ENCODE peak calls at places on chromosomes 1 and 21, in four cellular contexts. One of them, this sample, is unnamed.

GRCh38 chr1:227191607-227192006 is 126.7 kb downstream of the CDC42BPA start:
- DNase-seq in GM12865: peak
- DNase-seq in astrocyte of the cerebellum: no peak
- DNase-seq in LoVo: no peak
- DNase-seq in this sample: no peak

GRCh38 chr1:169072945-169073725 is 33.4 kb upstream of the ATP1B1 start:
- DNase-seq in GM12865: no peak
- DNase-seq in LoVo: no peak
- DNase-seq in astrocyte of the cerebellum: no peak
- DNase-seq in this sample: no peak

GRCh38 chr1:22689505-22689904 is 21.1 kb upstream of the EPHB2 start:
- DNase-seq in astrocyte of the cerebellum: peak
- DNase-seq in LoVo: peak
- DNase-seq in GM12865: no peak
- DNase-seq in this sample: no peak

GRCh38 chr1:78691995-78692747 is 42.5 kb downstream of the IFI44 start:
- DNase-seq in astrocyte of the cerebellum: no peak
- DNase-seq in LoVo: no peak
- DNase-seq in GM12865: no peak
- DNase-seq in this sample: no peak

GRCh38 chr1:5858246-5858645 is 134.0 kb downstream of the NPHP4 start:
- DNase-seq in GM12865: no peak
- DNase-seq in LoVo: no peak
- DNase-seq in astrocyte of the cerebellum: no peak
- DNase-seq in this sample: no peak

GRCh38 chr1:97783762-97784161 is 137.1 kb downstream of the DPYD start:
- DNase-seq in GM12865: no peak
- DNase-seq in astrocyte of the cerebellum: no peak
- DNase-seq in LoVo: no peak
- DNase-seq in this sample: no peak

GRCh38 chr1:231606712-231607111 is 19.9 kb upstream of the DISC1 start:
- DNase-seq in astrocyte of the cerebellum: no peak
- DNase-seq in LoVo: no peak
- DNase-seq in GM12865: no peak
- DNase-seq in this sample: no peak

GRCh38 chr1:204520834-204521709 is 4.9 kb downstream of the MDM4 start:
- DNase-seq in astrocyte of the cerebellum: peak
- DNase-seq in LoVo: peak
- DNase-seq in GM12865: peak
- DNase-seq in this sample: no peak

GRCh38 chr1:203051841-203052324 is 25.6 kb downstream of the PPFIA4 start:
- DNase-seq in LoVo: no peak
- DNase-seq in astrocyte of the cerebellum: no peak
- DNase-seq in GM12865: no peak
- DNase-seq in this sample: no peak

GRCh38 chr1:29624320-29624719 is 388.0 kb downstream of the PTPRU start:
- DNase-seq in astrocyte of the cerebellum: no peak
- DNase-seq in GM12865: no peak
- DNase-seq in LoVo: no peak
- DNase-seq in this sample: no peak

GRCh38 chr21:20971296-20971921 is 26.8 kb upstream of the NCAM2 start:
- DNase-seq in GM12865: peak
- DNase-seq in astrocyte of the cerebellum: peak
- DNase-seq in LoVo: peak
- DNase-seq in this sample: no peak

GRCh38 chr1:5770981-5771765 is 221.1 kb downstream of the NPHP4 start:
- DNase-seq in astrocyte of the cerebellum: no peak
- DNase-seq in LoVo: no peak
- DNase-seq in GM12865: no peak
- DNase-seq in this sample: peak